ENCODE peak calls at places on chromosomes 11 and 22, in six cellular contexts. P is T1000; U is heart right ventricle; K is activated effector memory CD4-positive, alpha-beta T cell treated with anti-CD3 and anti-CD28 coated beads, Interleukin-2, amount 50 U/mL, for 16 hours; W is epithelial cell of esophagus; X is nucleus accumbens. N is an unnamed sample.

GRCh38 chr11:47603295-47603694 is 9.1 kb upstream of the C1QTNF4 start:
- DNase-seq in K (no peak), U (no peak), P (no peak), W (no peak), X (no peak), N (no peak)

GRCh38 chr22:48257690-48258065 is 1495.2 kb downstream of the TBC1D22A start:
- DNase-seq in W (no peak), K (no peak), X (peak), U (no peak), P (no peak), N (no peak)

GRCh38 chr11:116461789-116462188 is 311.0 kb downstream of the BUD13 start:
- DNase-seq in W (no peak), K (no peak), U (no peak), P (no peak), X (no peak), N (no peak)

GRCh38 chr11:112797072-112797471 is 164.1 kb upstream of the NCAM1 start:
- DNase-seq in K (no peak), W (no peak), U (no peak), P (no peak), X (no peak), N (no peak)

GRCh38 chr22:18068381-18068988 is 9.3 kb upstream of the PEX26 start:
- DNase-seq in K (no peak), P (no peak), W (peak), X (no peak), U (no peak), N (no peak)

GRCh38 chr11:73265853-73266643 is 6.1 kb upstream of the P2RY6 start:
- DNase-seq in U (no peak), W (no peak), P (no peak), K (peak), X (no peak), N (no peak)

GRCh38 chr22:19869497-19870152 is 15.0 kb upstream of the GNB1L start:
- DNase-seq in K (peak), X (no peak), P (no peak), W (no peak), U (no peak), N (no peak)

GRCh38 chr22:41352058-41352457 is 29.7 kb upstream of the TEF start:
- DNase-seq in W (peak), K (no peak), X (no peak), P (no peak), U (no peak), N (no peak)

GRCh38 chr11:94544832-94545640 is 1.3 kb downstream of the FUT4 start:
- DNase-seq in P (no peak), U (peak), W (peak), X (no peak), K (peak), N (no peak)

GRCh38 chr22:22927196-22927887 is 39.7 kb downstream of the IGLL5 start:
- DNase-seq in K (no peak), W (no peak), P (no peak), X (no peak), U (no peak), N (no peak)

GRCh38 chr11:46296520-46297448 is 19.3 kb downstream of the CREB3L1 start:
- DNase-seq in W (no peak), U (peak), K (no peak), X (no peak), P (peak), N (no peak)

GRCh38 chr11:31641477-31642062 is 132.0 kb downstream of the ELP4 start:
- DNase-seq in X (no peak), P (no peak), W (peak), K (no peak), U (no peak), N (no peak)

GRCh38 chr11:76131142-76131541 is 75.2 kb downstream of the WNT11 start:
- DNase-seq in X (no peak), W (no peak), K (no peak), P (no peak), U (no peak), N (no peak)

GRCh38 chr11:121067453-121067852 is 33.6 kb upstream of the TECTA start:
- DNase-seq in X (no peak), W (no peak), U (no peak), K (no peak), P (no peak), N (no peak)

GRCh38 chr22:30212363-30212995 is 34.1 kb downstream of the LIF start:
- DNase-seq in U (peak), P (peak), W (peak), X (no peak), K (no peak), N (no peak)

GRCh38 chr22:41780714-41781507 is 19.6 kb upstream of the CCDC134 start:
- DNase-seq in P (no peak), W (peak), K (peak), X (no peak), U (peak), N (no peak)